ENCODE peak calls at places on chromosomes 5 and 9, in seven cellular contexts. One of them, this sample, is unnamed.

GRCh38 chr5:143850050-143850713 is 38.2 kb downstream of the HMHB1 start:
- DNase-seq in activated T-cell treated with anti-CD3 and anti-CD28 coated beads, Interleukin-2, amount 50 U/mL, for 48 hours: no peak
- DNase-seq in AG08396: no peak
- DNase-seq in stimulated activated CD4-positive, alpha-beta T cell treated with anti-CD3 and anti-CD28 coated beads, Interleukin-2, amount 100 ng/mL, for 24 hours: no peak
- DNase-seq in adipocyte: no peak
- DNase-seq in fibroblast of the aortic adventitia: no peak
- DNase-seq in NCI-H2107: no peak
- DNase-seq in this sample: no peak

GRCh38 chr9:128360826-128361225 is 10.3 kb upstream of the URM1 start:
- DNase-seq in activated T-cell treated with anti-CD3 and anti-CD28 coated beads, Interleukin-2, amount 50 U/mL, for 48 hours: no peak
- DNase-seq in AG08396: no peak
- DNase-seq in stimulated activated CD4-positive, alpha-beta T cell treated with anti-CD3 and anti-CD28 coated beads, Interleukin-2, amount 100 ng/mL, for 24 hours: no peak
- DNase-seq in adipocyte: no peak
- DNase-seq in fibroblast of the aortic adventitia: no peak
- DNase-seq in NCI-H2107: no peak
- DNase-seq in this sample: no peak

GRCh38 chr5:43193171-43193951 is 1.3 kb downstream of the NIM1K start:
- DNase-seq in activated T-cell treated with anti-CD3 and anti-CD28 coated beads, Interleukin-2, amount 50 U/mL, for 48 hours: peak; percentile 65
- DNase-seq in AG08396: peak; percentile 86
- DNase-seq in stimulated activated CD4-positive, alpha-beta T cell treated with anti-CD3 and anti-CD28 coated beads, Interleukin-2, amount 100 ng/mL, for 24 hours: peak; percentile 49
- DNase-seq in adipocyte: peak; percentile 98
- DNase-seq in fibroblast of the aortic adventitia: peak; percentile 93
- DNase-seq in NCI-H2107: no peak
- DNase-seq in this sample: no peak

GRCh38 chr9:126891676-126892075 is 22.9 kb upstream of the RALGPS1 start:
- DNase-seq in activated T-cell treated with anti-CD3 and anti-CD28 coated beads, Interleukin-2, amount 50 U/mL, for 48 hours: no peak
- DNase-seq in AG08396: no peak
- DNase-seq in stimulated activated CD4-positive, alpha-beta T cell treated with anti-CD3 and anti-CD28 coated beads, Interleukin-2, amount 100 ng/mL, for 24 hours: no peak
- DNase-seq in adipocyte: no peak
- DNase-seq in fibroblast of the aortic adventitia: no peak
- DNase-seq in NCI-H2107: no peak
- DNase-seq in this sample: no peak

GRCh38 chr5:139394123-139394653 is 716 bp downstream of the PROB1 start:
- DNase-seq in activated T-cell treated with anti-CD3 and anti-CD28 coated beads, Interleukin-2, amount 50 U/mL, for 48 hours: peak; percentile 86
- DNase-seq in AG08396: peak; percentile 73
- DNase-seq in stimulated activated CD4-positive, alpha-beta T cell treated with anti-CD3 and anti-CD28 coated beads, Interleukin-2, amount 100 ng/mL, for 24 hours: peak; percentile 58
- DNase-seq in adipocyte: peak; percentile 54
- DNase-seq in fibroblast of the aortic adventitia: no peak
- DNase-seq in NCI-H2107: no peak
- DNase-seq in this sample: peak; percentile 43

GRCh38 chr5:139644646-139645494 is 3.3 kb upstream of the CXXC5 start:
- DNase-seq in activated T-cell treated with anti-CD3 and anti-CD28 coated beads, Interleukin-2, amount 50 U/mL, for 48 hours: no peak
- DNase-seq in AG08396: no peak
- DNase-seq in stimulated activated CD4-positive, alpha-beta T cell treated with anti-CD3 and anti-CD28 coated beads, Interleukin-2, amount 100 ng/mL, for 24 hours: no peak
- DNase-seq in adipocyte: no peak
- DNase-seq in fibroblast of the aortic adventitia: no peak
- DNase-seq in NCI-H2107: no peak
- DNase-seq in this sample: no peak

GRCh38 chr5:114898602-114899001 is 271.1 kb downstream of the TRIM36 start:
- DNase-seq in activated T-cell treated with anti-CD3 and anti-CD28 coated beads, Interleukin-2, amount 50 U/mL, for 48 hours: no peak
- DNase-seq in AG08396: no peak
- DNase-seq in stimulated activated CD4-positive, alpha-beta T cell treated with anti-CD3 and anti-CD28 coated beads, Interleukin-2, amount 100 ng/mL, for 24 hours: no peak
- DNase-seq in adipocyte: no peak
- DNase-seq in fibroblast of the aortic adventitia: no peak
- DNase-seq in NCI-H2107: no peak
- DNase-seq in this sample: no peak

GRCh38 chr5:176653401-176653800 is 6.1 kb downstream of the TSPAN17 start:
- DNase-seq in activated T-cell treated with anti-CD3 and anti-CD28 coated beads, Interleukin-2, amount 50 U/mL, for 48 hours: peak; percentile 92
- DNase-seq in AG08396: no peak
- DNase-seq in stimulated activated CD4-positive, alpha-beta T cell treated with anti-CD3 and anti-CD28 coated beads, Interleukin-2, amount 100 ng/mL, for 24 hours: peak; percentile 87
- DNase-seq in adipocyte: no peak
- DNase-seq in fibroblast of the aortic adventitia: peak; percentile 20
- DNase-seq in NCI-H2107: no peak
- DNase-seq in this sample: no peak

GRCh38 chr9:91302831-91303230 is 58.9 kb downstream of the AUH start:
- DNase-seq in activated T-cell treated with anti-CD3 and anti-CD28 coated beads, Interleukin-2, amount 50 U/mL, for 48 hours: no peak
- DNase-seq in AG08396: peak; percentile 61
- DNase-seq in stimulated activated CD4-positive, alpha-beta T cell treated with anti-CD3 and anti-CD28 coated beads, Interleukin-2, amount 100 ng/mL, for 24 hours: no peak
- DNase-seq in adipocyte: peak; percentile 78
- DNase-seq in fibroblast of the aortic adventitia: peak; percentile 90
- DNase-seq in NCI-H2107: no peak
- DNase-seq in this sample: no peak

GRCh38 chr5:14509556-14509955 is 72.0 kb upstream of the OTULINL start:
- DNase-seq in activated T-cell treated with anti-CD3 and anti-CD28 coated beads, Interleukin-2, amount 50 U/mL, for 48 hours: no peak
- DNase-seq in AG08396: no peak
- DNase-seq in stimulated activated CD4-positive, alpha-beta T cell treated with anti-CD3 and anti-CD28 coated beads, Interleukin-2, amount 100 ng/mL, for 24 hours: no peak
- DNase-seq in adipocyte: no peak
- DNase-seq in fibroblast of the aortic adventitia: no peak
- DNase-seq in NCI-H2107: no peak
- DNase-seq in this sample: no peak

GRCh38 chr9:110303136-110303535 is 34.5 kb downstream of the TXNDC8 start:
- DNase-seq in activated T-cell treated with anti-CD3 and anti-CD28 coated beads, Interleukin-2, amount 50 U/mL, for 48 hours: no peak
- DNase-seq in AG08396: peak; percentile 25
- DNase-seq in stimulated activated CD4-positive, alpha-beta T cell treated with anti-CD3 and anti-CD28 coated beads, Interleukin-2, amount 100 ng/mL, for 24 hours: no peak
- DNase-seq in adipocyte: peak; percentile 91
- DNase-seq in fibroblast of the aortic adventitia: peak; percentile 75
- DNase-seq in NCI-H2107: no peak
- DNase-seq in this sample: no peak

GRCh38 chr5:27708579-27708978 is 670.2 kb upstream of the CDH9 start:
- DNase-seq in activated T-cell treated with anti-CD3 and anti-CD28 coated beads, Interleukin-2, amount 50 U/mL, for 48 hours: no peak
- DNase-seq in AG08396: no peak
- DNase-seq in stimulated activated CD4-positive, alpha-beta T cell treated with anti-CD3 and anti-CD28 coated beads, Interleukin-2, amount 100 ng/mL, for 24 hours: no peak
- DNase-seq in adipocyte: no peak
- DNase-seq in fibroblast of the aortic adventitia: no peak
- DNase-seq in NCI-H2107: no peak
- DNase-seq in this sample: no peak

GRCh38 chr5:51960617-51961115 is 577.4 kb downstream of the ISL1 start:
- DNase-seq in activated T-cell treated with anti-CD3 and anti-CD28 coated beads, Interleukin-2, amount 50 U/mL, for 48 hours: no peak
- DNase-seq in AG08396: no peak
- DNase-seq in stimulated activated CD4-positive, alpha-beta T cell treated with anti-CD3 and anti-CD28 coated beads, Interleukin-2, amount 100 ng/mL, for 24 hours: no peak
- DNase-seq in adipocyte: no peak
- DNase-seq in fibroblast of the aortic adventitia: peak; percentile 2
- DNase-seq in NCI-H2107: no peak
- DNase-seq in this sample: no peak

GRCh38 chr5:169097374-169097831 is 203.5 kb downstream of the SLIT3 start:
- DNase-seq in activated T-cell treated with anti-CD3 and anti-CD28 coated beads, Interleukin-2, amount 50 U/mL, for 48 hours: no peak
- DNase-seq in AG08396: peak; percentile 28
- DNase-seq in stimulated activated CD4-positive, alpha-beta T cell treated with anti-CD3 and anti-CD28 coated beads, Interleukin-2, amount 100 ng/mL, for 24 hours: no peak
- DNase-seq in adipocyte: peak; percentile 53
- DNase-seq in fibroblast of the aortic adventitia: peak; percentile 26
- DNase-seq in NCI-H2107: no peak
- DNase-seq in this sample: no peak

GRCh38 chr5:1544294-1545010 is 20.7 kb upstream of the LPCAT1 start:
- DNase-seq in activated T-cell treated with anti-CD3 and anti-CD28 coated beads, Interleukin-2, amount 50 U/mL, for 48 hours: no peak
- DNase-seq in AG08396: no peak
- DNase-seq in stimulated activated CD4-positive, alpha-beta T cell treated with anti-CD3 and anti-CD28 coated beads, Interleukin-2, amount 100 ng/mL, for 24 hours: no peak
- DNase-seq in adipocyte: no peak
- DNase-seq in fibroblast of the aortic adventitia: no peak
- DNase-seq in NCI-H2107: no peak
- DNase-seq in this sample: no peak

GRCh38 chr5:51187953-51188591 is 195.2 kb upstream of the ISL1 start:
- DNase-seq in activated T-cell treated with anti-CD3 and anti-CD28 coated beads, Interleukin-2, amount 50 U/mL, for 48 hours: no peak
- DNase-seq in AG08396: no peak
- DNase-seq in stimulated activated CD4-positive, alpha-beta T cell treated with anti-CD3 and anti-CD28 coated beads, Interleukin-2, amount 100 ng/mL, for 24 hours: no peak
- DNase-seq in adipocyte: no peak
- DNase-seq in fibroblast of the aortic adventitia: no peak
- DNase-seq in NCI-H2107: no peak
- DNase-seq in this sample: peak; percentile 15

GRCh38 chr5:23461576-23461975 is 45.8 kb upstream of the PRDM9 start:
- DNase-seq in activated T-cell treated with anti-CD3 and anti-CD28 coated beads, Interleukin-2, amount 50 U/mL, for 48 hours: no peak
- DNase-seq in AG08396: no peak
- DNase-seq in stimulated activated CD4-positive, alpha-beta T cell treated with anti-CD3 and anti-CD28 coated beads, Interleukin-2, amount 100 ng/mL, for 24 hours: no peak
- DNase-seq in adipocyte: no peak
- DNase-seq in fibroblast of the aortic adventitia: no peak
- DNase-seq in NCI-H2107: no peak
- DNase-seq in this sample: no peak

GRCh38 chr9:89440548-89440947 is 57.4 kb downstream of the SEMA4D start:
- DNase-seq in activated T-cell treated with anti-CD3 and anti-CD28 coated beads, Interleukin-2, amount 50 U/mL, for 48 hours: no peak
- DNase-seq in AG08396: no peak
- DNase-seq in stimulated activated CD4-positive, alpha-beta T cell treated with anti-CD3 and anti-CD28 coated beads, Interleukin-2, amount 100 ng/mL, for 24 hours: no peak
- DNase-seq in adipocyte: no peak
- DNase-seq in fibroblast of the aortic adventitia: no peak
- DNase-seq in NCI-H2107: no peak
- DNase-seq in this sample: no peak

GRCh38 chr5:115962565-115963402 is 509 bp downstream of the LVRN start:
- DNase-seq in activated T-cell treated with anti-CD3 and anti-CD28 coated beads, Interleukin-2, amount 50 U/mL, for 48 hours: peak; percentile 21
- DNase-seq in AG08396: peak; percentile 54
- DNase-seq in stimulated activated CD4-positive, alpha-beta T cell treated with anti-CD3 and anti-CD28 coated beads, Interleukin-2, amount 100 ng/mL, for 24 hours: no peak
- DNase-seq in adipocyte: no peak
- DNase-seq in fibroblast of the aortic adventitia: no peak
- DNase-seq in NCI-H2107: no peak
- DNase-seq in this sample: no peak

GRCh38 chr5:143445726-143446125 is 42.2 kb upstream of the NR3C1 start:
- DNase-seq in activated T-cell treated with anti-CD3 and anti-CD28 coated beads, Interleukin-2, amount 50 U/mL, for 48 hours: no peak
- DNase-seq in AG08396: no peak
- DNase-seq in stimulated activated CD4-positive, alpha-beta T cell treated with anti-CD3 and anti-CD28 coated beads, Interleukin-2, amount 100 ng/mL, for 24 hours: no peak
- DNase-seq in adipocyte: no peak
- DNase-seq in fibroblast of the aortic adventitia: no peak
- DNase-seq in NCI-H2107: no peak
- DNase-seq in this sample: no peak

GRCh38 chr5:74199436-74200210 is 440.9 kb downstream of the ENC1 start:
- DNase-seq in activated T-cell treated with anti-CD3 and anti-CD28 coated beads, Interleukin-2, amount 50 U/mL, for 48 hours: no peak
- DNase-seq in AG08396: peak; percentile 24
- DNase-seq in stimulated activated CD4-positive, alpha-beta T cell treated with anti-CD3 and anti-CD28 coated beads, Interleukin-2, amount 100 ng/mL, for 24 hours: no peak
- DNase-seq in adipocyte: peak; percentile 53
- DNase-seq in fibroblast of the aortic adventitia: peak; percentile 69
- DNase-seq in NCI-H2107: no peak
- DNase-seq in this sample: peak; percentile 13

This sample was measured in NT2/D1.